ENCODE peak calls at places on chromosomes 4 and X, in four cellular contexts. One of them, this sample, is unnamed.

GRCh38 chr4:88146891-88147290 is 11.5 kb downstream of the ABCG2 start:
- DNase-seq in uterus: no peak
- DNase-seq in HFFc6: no peak
- DNase-seq in AG09309: no peak
- DNase-seq in this sample: no peak

GRCh38 chr4:76687730-76688441 is 210.1 kb downstream of the SOWAHB start:
- DNase-seq in AG09309: no peak
- DNase-seq in HFFc6: peak
- DNase-seq in uterus: no peak
- DNase-seq in this sample: no peak

GRCh38 chr4:102815981-102816380 is 11.4 kb downstream of the UBE2D3 start:
- DNase-seq in uterus: no peak
- DNase-seq in HFFc6: peak
- DNase-seq in AG09309: peak
- DNase-seq in this sample: no peak

GRCh38 chr4:131370846-131371245 is 1778.2 kb upstream of the PCDH10 start:
- DNase-seq in uterus: no peak
- DNase-seq in AG09309: no peak
- DNase-seq in HFFc6: no peak
- DNase-seq in this sample: no peak

GRCh38 chr4:74504212-74504611 is 59.3 kb downstream of the AREG start:
- DNase-seq in AG09309: no peak
- DNase-seq in uterus: no peak
- DNase-seq in HFFc6: no peak
- DNase-seq in this sample: no peak

GRCh38 chrX:22343192-22343591 is 70.5 kb downstream of the CBLL2 start:
- DNase-seq in HFFc6: no peak
- DNase-seq in AG09309: no peak
- DNase-seq in uterus: no peak
- DNase-seq in this sample: no peak

GRCh38 chr4:158781963-158782362 is 13.1 kb downstream of the FNIP2 start:
- DNase-seq in HFFc6: no peak
- DNase-seq in AG09309: no peak
- DNase-seq in uterus: no peak
- DNase-seq in this sample: no peak

GRCh38 chrX:966396-967070 is 245.9 kb downstream of the CRLF2 start:
- DNase-seq in HFFc6: no peak
- DNase-seq in uterus: no peak
- DNase-seq in AG09309: no peak
- DNase-seq in this sample: no peak

GRCh38 chrX:111652719-111653118 is 28.3 kb upstream of the ALG13 start:
- DNase-seq in AG09309: no peak
- DNase-seq in HFFc6: no peak
- DNase-seq in uterus: no peak
- DNase-seq in this sample: no peak

GRCh38 chr4:87130985-87131753 is 89.2 kb downstream of the KLHL8 start:
- DNase-seq in AG09309: no peak
- DNase-seq in uterus: no peak
- DNase-seq in HFFc6: no peak
- DNase-seq in this sample: no peak

GRCh38 chr4:79163981-79164490 is 161.8 kb downstream of the NAA11 start:
- DNase-seq in HFFc6: no peak
- DNase-seq in uterus: no peak
- DNase-seq in AG09309: no peak
- DNase-seq in this sample: no peak

GRCh38 chr4:94436512-94436911 is 15.2 kb upstream of the PDLIM5 start:
- DNase-seq in uterus: no peak
- DNase-seq in AG09309: no peak
- DNase-seq in HFFc6: no peak
- DNase-seq in this sample: no peak

GRCh38 chr4:187183351-187183750 is 459.7 kb upstream of the FAT1 start:
- DNase-seq in HFFc6: no peak
- DNase-seq in AG09309: no peak
- DNase-seq in uterus: no peak
- DNase-seq in this sample: no peak

GRCh38 chr4:158211288-158211687 is 1.0 kb downstream of the TMEM144 start:
- DNase-seq in uterus: no peak
- DNase-seq in HFFc6: no peak
- DNase-seq in AG09309: no peak
- DNase-seq in this sample: no peak

GRCh38 chr4:71630783-71631182 is 153.1 kb downstream of the GC start:
- DNase-seq in HFFc6: no peak
- DNase-seq in uterus: no peak
- DNase-seq in AG09309: no peak
- DNase-seq in this sample: no peak

GRCh38 chrX:39854772-39855747 is 242.7 kb downstream of the BCOR start:
- DNase-seq in uterus: no peak
- DNase-seq in AG09309: no peak
- DNase-seq in HFFc6: no peak
- DNase-seq in this sample: no peak

DNA sequence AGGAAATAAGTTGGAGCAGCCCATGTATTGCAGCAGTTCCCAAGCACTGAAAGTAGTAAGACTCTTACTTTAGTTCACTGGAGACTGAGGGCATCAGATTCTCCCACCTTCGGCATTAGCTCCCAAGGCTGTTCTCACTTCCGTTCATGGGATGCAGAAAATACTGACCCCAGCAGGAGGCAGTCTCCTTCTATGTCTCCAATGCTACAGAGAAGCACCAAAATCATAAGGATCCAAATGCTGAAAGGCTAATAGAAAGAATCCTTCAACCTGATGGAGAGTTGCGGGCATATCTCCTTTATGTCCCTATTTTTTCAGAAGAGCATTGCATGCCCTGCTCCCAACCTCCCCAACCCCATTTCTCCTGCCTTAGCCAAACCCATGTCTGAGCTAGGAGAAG is 32.4 kb downstream of the ADH7 start:
- DNase-seq in HFFc6: no peak
- DNase-seq in AG09309: no peak
- DNase-seq in uterus: no peak
- DNase-seq in this sample: no peak
- TF ChIP-seq CTCF in HFFc6: peak
- TF ChIP-seq CTCF in AG09309: no peak
- TF ChIP-seq CTCF in uterus: no peak
- TF ChIP-seq CTCF in this sample: no peak

GRCh38 chr4:91840359-91840758 is 463.4 kb upstream of the GRID2 start:
- DNase-seq in HFFc6: no peak
- DNase-seq in AG09309: no peak
- DNase-seq in uterus: no peak
- DNase-seq in this sample: no peak

GRCh38 chr4:91837608-91838029 is 466.1 kb upstream of the GRID2 start:
- DNase-seq in uterus: no peak
- DNase-seq in AG09309: no peak
- DNase-seq in HFFc6: no peak
- DNase-seq in this sample: no peak

GRCh38 chr4:91838181-91838861 is 465.4 kb upstream of the GRID2 start:
- DNase-seq in uterus: no peak
- DNase-seq in AG09309: no peak
- DNase-seq in HFFc6: no peak
- DNase-seq in this sample: no peak
- TF ChIP-seq CTCF in uterus: no peak
- TF ChIP-seq CTCF in AG09309: no peak
- TF ChIP-seq CTCF in HFFc6: no peak
- TF ChIP-seq CTCF in this sample: no peak

DNA sequence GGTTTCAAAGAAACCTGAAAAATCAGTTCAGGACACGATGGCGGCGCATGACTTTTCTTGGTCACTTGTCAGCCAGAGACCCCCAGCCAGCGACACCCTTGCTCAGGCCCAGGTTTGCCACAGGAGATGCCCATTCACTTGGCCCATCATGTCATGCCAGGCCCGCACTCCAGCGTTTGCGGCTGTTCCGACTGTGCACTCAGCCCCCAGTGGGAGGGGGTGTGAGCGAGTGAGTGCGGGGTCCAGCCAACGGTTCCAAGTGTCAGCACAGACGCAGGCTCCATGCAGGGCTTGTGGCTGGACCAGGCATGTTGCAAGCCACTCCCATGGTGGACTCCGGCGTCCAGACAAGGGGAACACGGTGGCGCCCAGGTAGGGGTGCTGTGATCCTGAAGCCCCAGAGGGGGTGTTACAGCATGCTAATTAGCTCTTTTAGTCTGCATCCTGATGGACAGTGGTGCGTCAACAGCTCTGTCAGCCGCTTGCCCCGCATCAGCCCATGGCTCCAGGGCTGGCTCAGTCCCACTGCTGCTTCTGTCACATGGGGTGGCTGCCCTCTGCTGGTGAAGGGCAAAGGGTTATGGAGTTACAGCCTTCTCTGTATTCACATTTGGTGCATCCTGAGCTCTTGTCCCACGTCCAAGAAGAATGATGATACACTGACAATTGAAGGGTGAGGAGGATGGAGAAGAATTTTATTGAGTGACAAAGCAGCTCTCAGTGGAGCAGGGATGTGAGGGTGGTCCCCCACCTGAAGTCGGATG is 3.7 kb upstream of the MAEA start:
- DNase-seq in AG09309: no peak
- DNase-seq in HFFc6: peak
- DNase-seq in uterus: no peak
- DNase-seq in this sample: no peak
- TF ChIP-seq CTCF in AG09309: peak
- TF ChIP-seq CTCF in HFFc6: peak
- TF ChIP-seq CTCF in uterus: no peak
- TF ChIP-seq CTCF in this sample: no peak

DNA sequence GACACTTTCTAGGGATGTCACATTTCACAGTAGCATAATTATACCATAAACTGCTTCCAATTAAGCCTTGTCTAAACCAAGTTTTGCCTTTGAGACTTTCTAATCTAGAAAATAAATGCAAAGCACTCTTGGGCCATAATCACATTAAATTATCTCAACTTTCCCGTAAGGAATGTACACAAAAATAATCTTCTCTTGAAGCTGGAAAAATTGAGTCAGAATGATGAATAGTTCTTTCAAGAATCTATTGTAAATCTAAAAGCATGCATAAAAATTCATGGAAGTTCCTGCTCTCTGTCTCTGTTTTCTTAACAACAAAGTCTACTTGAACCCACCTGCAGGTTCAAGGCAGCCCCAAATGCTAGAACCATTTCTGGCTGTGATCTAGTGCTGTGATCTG is 114.0 kb upstream of the NPY2R start:
- DNase-seq in uterus: no peak
- DNase-seq in HFFc6: no peak
- DNase-seq in AG09309: peak
- DNase-seq in this sample: no peak
- TF ChIP-seq CTCF in uterus: no peak
- TF ChIP-seq CTCF in HFFc6: no peak
- TF ChIP-seq CTCF in AG09309: no peak
- TF ChIP-seq CTCF in this sample: no peak

DNA sequence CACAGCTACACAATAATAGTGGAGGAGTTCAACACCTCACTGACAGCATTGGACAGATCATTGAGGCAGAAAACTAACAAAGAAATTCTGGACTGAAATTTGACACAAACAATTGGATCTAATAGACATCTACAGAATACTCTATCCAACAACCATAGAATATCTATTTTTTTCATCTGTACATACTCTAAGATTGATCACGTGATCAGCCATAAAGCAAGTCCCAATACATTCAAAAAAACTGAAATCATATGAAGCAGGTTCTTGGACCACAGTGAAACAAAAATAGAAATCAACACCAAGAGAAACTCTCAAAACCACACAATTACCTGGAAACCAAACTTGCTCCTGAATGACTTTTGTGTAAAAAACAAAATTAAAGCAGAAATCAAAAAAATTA is 12.2 kb upstream of the IDS start:
- DNase-seq in AG09309: no peak
- DNase-seq in uterus: no peak
- DNase-seq in HFFc6: no peak
- DNase-seq in this sample: no peak
- TF ChIP-seq CTCF in AG09309: no peak
- TF ChIP-seq CTCF in uterus: no peak
- TF ChIP-seq CTCF in HFFc6: no peak
- TF ChIP-seq CTCF in this sample: no peak

GRCh38 chrX:94107981-94108380 is 434.0 kb downstream of the FAM133A start:
- DNase-seq in HFFc6: no peak
- DNase-seq in uterus: no peak
- DNase-seq in AG09309: no peak
- DNase-seq in this sample: no peak
- TF ChIP-seq CTCF in HFFc6: peak
- TF ChIP-seq CTCF in uterus: peak
- TF ChIP-seq CTCF in AG09309: peak
- TF ChIP-seq CTCF in this sample: no peak

GRCh38 chr4:143202824-143203223 is 18.1 kb downstream of the USP38 start:
- DNase-seq in AG09309: no peak
- DNase-seq in HFFc6: peak
- DNase-seq in uterus: no peak
- DNase-seq in this sample: no peak
- TF ChIP-seq CTCF in AG09309: peak
- TF ChIP-seq CTCF in HFFc6: peak
- TF ChIP-seq CTCF in uterus: peak
- TF ChIP-seq CTCF in this sample: peak

GRCh38 chr4:137530176-137530575 is 2.1 kb downstream of the PCDH18 start:
- DNase-seq in uterus: no peak
- DNase-seq in AG09309: peak
- DNase-seq in HFFc6: peak
- DNase-seq in this sample: no peak

GRCh38 chr4:137531951-137532868 is at the start of gene PCDH18:
- DNase-seq in HFFc6: peak
- DNase-seq in uterus: peak
- DNase-seq in AG09309: peak
- DNase-seq in this sample: peak

GRCh38 chr4:137532869-137533236 is 559 bp upstream of the PCDH18 start:
- DNase-seq in HFFc6: no peak
- DNase-seq in uterus: no peak
- DNase-seq in AG09309: no peak
- DNase-seq in this sample: no peak

GRCh38 chr4:137529432-137529831 is 2.9 kb downstream of the PCDH18 start:
- DNase-seq in AG09309: no peak
- DNase-seq in uterus: no peak
- DNase-seq in HFFc6: no peak
- DNase-seq in this sample: no peak

GRCh38 chr4:137531121-137531520 is 1.2 kb downstream of the PCDH18 start:
- DNase-seq in AG09309: no peak
- DNase-seq in uterus: no peak
- DNase-seq in HFFc6: peak
- DNase-seq in this sample: peak
- TF ChIP-seq CTCF in AG09309: peak
- TF ChIP-seq CTCF in uterus: peak
- TF ChIP-seq CTCF in HFFc6: peak
- TF ChIP-seq CTCF in this sample: no peak